ENCODE peak calls at places on chromosomes 1 and 21, in seven cellular contexts. X is heart left ventricle, C is lower lobe of right lung, I is cardiac fibroblast, H is prostate gland, K is uterus, M is A549. N is an unnamed sample.

GRCh38 chr1:73673980-73674379 is 524.0 kb downstream of the LRRIQ3 start:
- DNase-seq in X (no peak), C (no peak), I (no peak), H (peak), K (no peak), M (no peak), N (no peak)

GRCh38 chr1:44283524-44284173 is 70.4 kb downstream of the DMAP1 start:
- DNase-seq in X (no peak), C (no peak), I (no peak), H (no peak), K (no peak), M (peak), N (no peak)

GRCh38 chr1:5831600-5832335 is 160.5 kb downstream of the NPHP4 start:
- DNase-seq in X (no peak), C (no peak), I (no peak), H (no peak), K (no peak), M (no peak), N (no peak)

GRCh38 chr21:26783801-26784200 is 61.4 kb downstream of the ADAMTS1 start:
- DNase-seq in X (no peak), C (no peak), I (peak), H (no peak), K (no peak), M (no peak), N (no peak)

GRCh38 chr1:29236743-29236992 is 346 bp downstream of the PTPRU start:
- DNase-seq in X (no peak), C (peak), I (peak), H (no peak), K (peak), M (peak), N (peak)

GRCh38 chr1:47209091-47209490 is 19.3 kb upstream of the PDZK1IP1 start:
- DNase-seq in X (no peak), C (no peak), I (no peak), H (no peak), K (no peak), M (no peak), N (no peak)

GRCh38 chr1:160224606-160225005 is 19.4 kb downstream of the PEA15 start:
- DNase-seq in X (no peak), C (no peak), I (no peak), H (no peak), K (no peak), M (no peak), N (no peak)

GRCh38 chr1:29123871-29124365 is at the start of gene TMEM200B:
- DNase-seq in X (no peak), C (no peak), I (no peak), H (no peak), K (peak), M (no peak), N (no peak)

GRCh38 chr1:206802401-206802800 is 30.1 kb upstream of the IL10 start:
- DNase-seq in X (no peak), C (no peak), I (no peak), H (no peak), K (no peak), M (no peak), N (no peak)

GRCh38 chr1:218254296-218254918 is 30.7 kb upstream of the RRP15 start:
- DNase-seq in X (no peak), C (no peak), I (no peak), H (no peak), K (no peak), M (no peak), N (no peak)

GRCh38 chr1:27007909-27008582 is 4.6 kb downstream of the TENT5B start:
- DNase-seq in X (no peak), C (peak), I (peak), H (peak), K (no peak), M (peak), N (no peak)

GRCh38 chr1:234776875-234777849 is 167.2 kb upstream of the IRF2BP2 start:
- DNase-seq in X (no peak), C (peak), I (no peak), H (no peak), K (no peak), M (no peak), N (no peak)

GRCh38 chr1:167059045-167059728 is 31.0 kb downstream of the GPA33 start:
- DNase-seq in X (peak), C (peak), I (peak), H (peak), K (peak), M (peak), N (peak)
- TF ChIP-seq CTCF in X (peak), C (peak), I (peak), H (peak), K (peak), M (peak), N (peak)

GRCh38 chr1:233334092-233334491 is 6.6 kb downstream of the MAP3K21 start:
- DNase-seq in X (no peak), C (no peak), I (no peak), H (no peak), K (no peak), M (no peak), N (no peak)

GRCh38 chr1:233328661-233329498 is 1.4 kb downstream of the MAP3K21 start:
- DNase-seq in X (no peak), C (no peak), I (no peak), H (no peak), K (no peak), M (peak), N (peak)

GRCh38 chr1:233326995-233327937 is at the start of gene MAP3K21:
- DNase-seq in X (peak), C (peak), I (peak), H (peak), K (peak), M (peak), N (peak)

GRCh38 chr1:233327938-233328660 is 575 bp downstream of the MAP3K21 start:
- DNase-seq in X (peak), C (peak), I (no peak), H (peak), K (no peak), M (peak), N (peak)

GRCh38 chr1:233331676-233332519 is 4.4 kb downstream of the MAP3K21 start:
- DNase-seq in X (no peak), C (no peak), I (no peak), H (no peak), K (no peak), M (no peak), N (no peak)
- TF ChIP-seq CTCF in X (no peak), C (no peak), I (no peak), H (no peak), K (no peak), M (peak), N (no peak)

DNA sequence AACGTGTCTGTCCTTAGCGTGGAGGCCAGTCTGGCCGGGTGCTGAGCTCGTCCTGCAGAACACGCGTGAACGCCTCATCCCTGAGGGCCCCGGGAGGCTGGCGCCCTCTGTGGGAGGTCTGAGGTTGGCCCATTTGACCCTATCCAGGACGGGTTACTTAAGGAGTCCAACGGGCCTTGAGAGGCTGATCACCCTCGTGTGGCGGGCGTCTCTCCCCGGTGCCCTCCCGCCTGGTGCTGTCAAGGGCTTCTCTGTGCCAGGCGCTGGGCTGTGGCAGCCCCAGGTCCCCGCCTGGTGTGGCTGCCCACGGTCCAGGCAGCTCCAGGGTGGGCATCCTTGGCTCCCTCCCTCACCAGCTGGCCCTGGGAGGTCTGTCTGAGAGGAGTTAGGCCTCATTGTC is 9.7 kb downstream of the SKI start:
- DNase-seq in X (no peak), C (peak), I (no peak), H (no peak), K (no peak), M (peak), N (no peak)
- TF ChIP-seq CTCF in X (no peak), C (no peak), I (peak), H (no peak), K (no peak), M (no peak), N (peak)

DNA sequence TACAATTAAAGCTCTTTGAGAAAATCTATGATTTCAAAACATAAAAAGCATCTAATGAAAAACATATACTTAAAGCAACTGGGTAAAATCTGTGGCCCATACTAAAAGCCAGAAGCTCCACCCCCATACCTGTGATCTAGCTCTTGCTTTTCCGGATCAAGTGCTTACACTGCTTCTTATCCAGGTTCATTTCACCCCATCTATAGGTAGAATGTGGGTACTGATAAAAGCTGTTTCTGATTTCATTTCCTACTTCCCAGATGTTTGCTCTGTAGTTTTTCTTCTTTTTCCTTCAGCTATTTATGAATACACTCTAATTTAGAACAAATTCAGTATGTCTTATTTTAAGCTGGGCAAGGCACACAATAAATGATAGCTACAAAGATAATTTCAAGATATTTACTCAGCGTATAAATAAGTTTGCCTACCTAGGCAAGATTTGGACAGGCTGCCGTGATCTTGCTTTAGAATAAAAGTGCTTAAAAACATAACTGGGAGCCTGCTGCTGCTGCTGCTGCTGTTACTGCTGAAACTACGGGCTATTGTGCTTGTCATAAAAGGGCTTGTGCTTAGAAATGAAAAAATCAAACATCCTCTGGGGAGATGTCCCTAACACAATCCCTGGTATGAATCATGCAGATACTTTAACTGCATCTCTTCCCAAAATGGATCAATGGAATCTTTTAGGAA is 2.1 kb downstream of the SIPA1L2 start:
- DNase-seq in X (no peak), C (no peak), I (peak), H (peak), K (no peak), M (peak), N (peak)
- TF ChIP-seq CTCF in X (peak), C (peak), I (peak), H (peak), K (no peak), M (peak), N (peak)

GRCh38 chr21:21373969-21374368 is 375.8 kb downstream of the NCAM2 start:
- DNase-seq in X (no peak), C (no peak), I (peak), H (no peak), K (no peak), M (no peak), N (no peak)
- TF ChIP-seq CTCF in X (peak), C (no peak), I (peak), H (no peak), K (no peak), M (no peak), N (no peak)

GRCh38 chr1:183019860-183020259 is 3.4 kb upstream of the LAMC1 start:
- DNase-seq in X (no peak), C (no peak), I (peak), H (peak), K (no peak), M (peak), N (no peak)
- TF ChIP-seq CTCF in X (peak), C (no peak), I (peak), H (peak), K (no peak), M (peak), N (no peak)

DNA sequence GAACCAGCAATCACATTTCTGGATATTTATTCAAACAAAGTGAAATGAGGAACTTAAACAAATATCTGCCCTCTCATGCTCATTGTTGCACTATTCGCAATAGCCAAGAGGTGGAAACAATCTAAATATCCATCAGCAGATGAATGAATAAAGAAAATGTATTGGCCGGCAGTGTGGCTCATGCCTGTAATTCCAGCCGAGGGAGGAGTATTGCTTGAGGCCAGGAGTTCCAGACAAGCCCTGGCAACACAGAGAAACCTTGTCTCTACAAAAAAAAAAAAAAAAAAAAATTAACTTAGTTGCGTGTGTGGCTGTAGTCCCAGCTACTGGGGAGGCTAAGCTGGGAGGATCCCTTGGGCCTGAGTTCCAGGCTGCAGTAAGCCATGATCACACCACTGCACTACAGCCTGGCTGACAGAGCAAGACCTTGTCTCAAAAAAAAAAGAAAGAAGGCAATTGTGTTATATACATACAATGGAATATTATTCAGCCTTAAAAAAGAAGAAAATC is 191.4 kb downstream of the AKT3 start:
- DNase-seq in X (no peak), C (no peak), I (no peak), H (no peak), K (no peak), M (no peak), N (no peak)
- TF ChIP-seq CTCF in X (no peak), C (no peak), I (no peak), H (no peak), K (no peak), M (no peak), N (no peak)